ENCODE peak calls at places on chromosome 21, in seven cellular contexts. One of them, this sample, is unnamed.

GRCh38 chr21:20971296-20971921 is 26.8 kb upstream of the NCAM2 start:
- DNase-seq in left colon: peak; percentile 45
- DNase-seq in ureter: no peak
- DNase-seq in H54: peak; percentile 29
- DNase-seq in uterus: no peak
- DNase-seq in NCI-H510A treated with DMSO at 0.1 percent for 48 hours: peak; percentile 66
- DNase-seq in T-helper 1 cell: no peak
- DNase-seq in this sample: no peak

GRCh38 chr21:35562876-35563275 is 497.4 kb downstream of the SETD4 start:
- DNase-seq in left colon: no peak
- DNase-seq in ureter: no peak
- DNase-seq in H54: no peak
- DNase-seq in uterus: no peak
- DNase-seq in NCI-H510A treated with DMSO at 0.1 percent for 48 hours: no peak
- DNase-seq in T-helper 1 cell: no peak
- DNase-seq in this sample: no peak

GRCh38 chr21:15138475-15138874 is 73.7 kb upstream of the NRIP1 start:
- DNase-seq in left colon: peak; percentile 68
- DNase-seq in ureter: no peak
- DNase-seq in H54: no peak
- DNase-seq in uterus: no peak
- DNase-seq in NCI-H510A treated with DMSO at 0.1 percent for 48 hours: peak; percentile 6
- DNase-seq in T-helper 1 cell: no peak
- DNase-seq in this sample: no peak

GRCh38 chr21:35825954-35826353 is 234.4 kb downstream of the SETD4 start:
- DNase-seq in left colon: no peak
- DNase-seq in ureter: no peak
- DNase-seq in H54: no peak
- DNase-seq in uterus: no peak
- DNase-seq in NCI-H510A treated with DMSO at 0.1 percent for 48 hours: no peak
- DNase-seq in T-helper 1 cell: no peak
- DNase-seq in this sample: no peak

GRCh38 chr21:17527240-17527639 is 14.4 kb downstream of the CXADR start:
- DNase-seq in left colon: no peak
- DNase-seq in ureter: no peak
- DNase-seq in H54: no peak
- DNase-seq in uterus: no peak
- DNase-seq in NCI-H510A treated with DMSO at 0.1 percent for 48 hours: no peak
- DNase-seq in T-helper 1 cell: no peak
- DNase-seq in this sample: no peak

GRCh38 chr21:35819134-35819533 is 241.2 kb downstream of the SETD4 start:
- DNase-seq in left colon: no peak
- DNase-seq in ureter: no peak
- DNase-seq in H54: no peak
- DNase-seq in uterus: no peak
- DNase-seq in NCI-H510A treated with DMSO at 0.1 percent for 48 hours: no peak
- DNase-seq in T-helper 1 cell: no peak
- DNase-seq in this sample: no peak

GRCh38 chr21:43268086-43268803 is 99.4 kb downstream of the CRYAA start:
- DNase-seq in left colon: no peak
- DNase-seq in ureter: no peak
- DNase-seq in H54: no peak
- DNase-seq in uterus: no peak
- DNase-seq in NCI-H510A treated with DMSO at 0.1 percent for 48 hours: no peak
- DNase-seq in T-helper 1 cell: no peak
- DNase-seq in this sample: no peak

GRCh38 chr21:24118738-24119470 is 1488.4 kb downstream of the MRPL39 start:
- DNase-seq in left colon: no peak
- DNase-seq in ureter: no peak
- DNase-seq in H54: no peak
- DNase-seq in uterus: no peak
- DNase-seq in NCI-H510A treated with DMSO at 0.1 percent for 48 hours: no peak
- DNase-seq in T-helper 1 cell: no peak
- DNase-seq in this sample: no peak

GRCh38 chr21:30116474-30116873 is 50.1 kb downstream of the CLDN17 start:
- DNase-seq in left colon: no peak
- DNase-seq in ureter: no peak
- DNase-seq in H54: no peak
- DNase-seq in uterus: no peak
- DNase-seq in NCI-H510A treated with DMSO at 0.1 percent for 48 hours: no peak
- DNase-seq in T-helper 1 cell: no peak
- DNase-seq in this sample: no peak

GRCh38 chr21:45834821-45835293 is 146.7 kb upstream of the COL6A1 start:
- DNase-seq in left colon: no peak
- DNase-seq in ureter: no peak
- DNase-seq in H54: no peak
- DNase-seq in uterus: no peak
- DNase-seq in NCI-H510A treated with DMSO at 0.1 percent for 48 hours: no peak
- DNase-seq in T-helper 1 cell: no peak
- DNase-seq in this sample: no peak

GRCh38 chr21:40120944-40121575 is 253.8 kb downstream of the PCP4 start:
- DNase-seq in left colon: no peak
- DNase-seq in ureter: no peak
- DNase-seq in H54: no peak
- DNase-seq in uterus: no peak
- DNase-seq in NCI-H510A treated with DMSO at 0.1 percent for 48 hours: peak; percentile 52
- DNase-seq in T-helper 1 cell: no peak
- DNase-seq in this sample: no peak

GRCh38 chr21:42398130-42398394 is 2.2 kb upstream of the TMPRSS3 start:
- DNase-seq in left colon: no peak
- DNase-seq in ureter: no peak
- DNase-seq in H54: no peak
- DNase-seq in uterus: no peak
- DNase-seq in NCI-H510A treated with DMSO at 0.1 percent for 48 hours: no peak
- DNase-seq in T-helper 1 cell: no peak
- DNase-seq in this sample: no peak

GRCh38 chr21:46082638-46083270 is 15.2 kb upstream of the COL6A2 start:
- DNase-seq in left colon: no peak
- DNase-seq in ureter: no peak
- DNase-seq in H54: no peak
- DNase-seq in uterus: peak; percentile 27
- DNase-seq in NCI-H510A treated with DMSO at 0.1 percent for 48 hours: no peak
- DNase-seq in T-helper 1 cell: no peak
- DNase-seq in this sample: peak; percentile 68

GRCh38 chr21:25449950-25450349 is 157.3 kb downstream of the MRPL39 start:
- DNase-seq in left colon: no peak
- DNase-seq in ureter: no peak
- DNase-seq in H54: no peak
- DNase-seq in uterus: no peak
- DNase-seq in NCI-H510A treated with DMSO at 0.1 percent for 48 hours: no peak
- DNase-seq in T-helper 1 cell: no peak
- DNase-seq in this sample: no peak

GRCh38 chr21:45010096-45010495 is 64.3 kb upstream of the ADARB1 start:
- DNase-seq in left colon: no peak
- DNase-seq in ureter: no peak
- DNase-seq in H54: no peak
- DNase-seq in uterus: no peak
- DNase-seq in NCI-H510A treated with DMSO at 0.1 percent for 48 hours: no peak
- DNase-seq in T-helper 1 cell: no peak
- DNase-seq in this sample: no peak

GRCh38 chr21:30689822-30690221 is 28.8 kb downstream of the KRTAP21-3 start:
- DNase-seq in left colon: no peak
- DNase-seq in ureter: no peak
- DNase-seq in H54: no peak
- DNase-seq in uterus: no peak
- DNase-seq in NCI-H510A treated with DMSO at 0.1 percent for 48 hours: no peak
- DNase-seq in T-helper 1 cell: no peak
- DNase-seq in this sample: no peak

GRCh38 chr21:27043377-27043776 is 76.5 kb upstream of the ADAMTS5 start:
- DNase-seq in left colon: no peak
- DNase-seq in ureter: no peak
- DNase-seq in H54: no peak
- DNase-seq in uterus: no peak
- DNase-seq in NCI-H510A treated with DMSO at 0.1 percent for 48 hours: no peak
- DNase-seq in T-helper 1 cell: no peak
- DNase-seq in this sample: no peak

GRCh38 chr21:34635307-34635706 is 20.4 kb upstream of the RCAN1 start:
- DNase-seq in left colon: no peak
- DNase-seq in ureter: no peak
- DNase-seq in H54: no peak
- DNase-seq in uterus: no peak
- DNase-seq in NCI-H510A treated with DMSO at 0.1 percent for 48 hours: no peak
- DNase-seq in T-helper 1 cell: no peak
- DNase-seq in this sample: no peak

GRCh38 chr21:42434884-42435283 is 31.2 kb downstream of the UBASH3A start:
- DNase-seq in left colon: no peak
- DNase-seq in ureter: no peak
- DNase-seq in H54: no peak
- DNase-seq in uterus: no peak
- DNase-seq in NCI-H510A treated with DMSO at 0.1 percent for 48 hours: no peak
- DNase-seq in T-helper 1 cell: no peak
- DNase-seq in this sample: no peak

GRCh38 chr21:16911166-16911607 is 601.7 kb upstream of the CXADR start:
- DNase-seq in left colon: no peak
- DNase-seq in ureter: no peak
- DNase-seq in H54: no peak
- DNase-seq in uterus: no peak
- DNase-seq in NCI-H510A treated with DMSO at 0.1 percent for 48 hours: no peak
- DNase-seq in T-helper 1 cell: no peak
- DNase-seq in this sample: no peak

GRCh38 chr21:43325036-43325435 is 101.9 kb downstream of the SIK1 start:
- DNase-seq in left colon: no peak
- DNase-seq in ureter: no peak
- DNase-seq in H54: no peak
- DNase-seq in uterus: no peak
- DNase-seq in NCI-H510A treated with DMSO at 0.1 percent for 48 hours: no peak
- DNase-seq in T-helper 1 cell: no peak
- DNase-seq in this sample: no peak

GRCh38 chr21:46171585-46171984 is 12.7 kb downstream of the SPATC1L start:
- DNase-seq in left colon: no peak
- DNase-seq in ureter: no peak
- DNase-seq in H54: no peak
- DNase-seq in uterus: peak; percentile 18
- DNase-seq in NCI-H510A treated with DMSO at 0.1 percent for 48 hours: no peak
- DNase-seq in T-helper 1 cell: no peak
- DNase-seq in this sample: peak; percentile 8

GRCh38 chr21:36792505-36792967 is 93.6 kb downstream of the SIM2 start:
- DNase-seq in left colon: no peak
- DNase-seq in ureter: no peak
- DNase-seq in H54: peak; percentile 65
- DNase-seq in uterus: no peak
- DNase-seq in NCI-H510A treated with DMSO at 0.1 percent for 48 hours: peak; percentile 54
- DNase-seq in T-helper 1 cell: no peak
- DNase-seq in this sample: no peak

GRCh38 chr21:38376693-38377092 is 119.9 kb downstream of the KCNJ15 start:
- DNase-seq in left colon: no peak
- DNase-seq in ureter: no peak
- DNase-seq in H54: no peak
- DNase-seq in uterus: peak; percentile 23
- DNase-seq in NCI-H510A treated with DMSO at 0.1 percent for 48 hours: no peak
- DNase-seq in T-helper 1 cell: no peak
- DNase-seq in this sample: peak; percentile 48

GRCh38 chr21:36236052-36236730 is 79.6 kb downstream of the DOP1B start:
- DNase-seq in left colon: no peak
- DNase-seq in ureter: no peak
- DNase-seq in H54: no peak
- DNase-seq in uterus: no peak
- DNase-seq in NCI-H510A treated with DMSO at 0.1 percent for 48 hours: no peak
- DNase-seq in T-helper 1 cell: no peak
- DNase-seq in this sample: no peak

GRCh38 chr21:30990514-30991304 is 47.6 kb downstream of the KRTAP19-8 start:
- DNase-seq in left colon: no peak
- DNase-seq in ureter: no peak
- DNase-seq in H54: no peak
- DNase-seq in uterus: no peak
- DNase-seq in NCI-H510A treated with DMSO at 0.1 percent for 48 hours: no peak
- DNase-seq in T-helper 1 cell: no peak
- DNase-seq in this sample: no peak

GRCh38 chr21:43645414-43645891 is 13.8 kb downstream of the HSF2BP start:
- DNase-seq in left colon: peak; percentile 56
- DNase-seq in ureter: peak; percentile 63
- DNase-seq in H54: no peak
- DNase-seq in uterus: peak; percentile 57
- DNase-seq in NCI-H510A treated with DMSO at 0.1 percent for 48 hours: peak; percentile 64
- DNase-seq in T-helper 1 cell: no peak
- DNase-seq in this sample: no peak

GRCh38 chr21:38340131-38340530 is 83.3 kb downstream of the KCNJ15 start:
- DNase-seq in left colon: no peak
- DNase-seq in ureter: no peak
- DNase-seq in H54: no peak
- DNase-seq in uterus: no peak
- DNase-seq in NCI-H510A treated with DMSO at 0.1 percent for 48 hours: no peak
- DNase-seq in T-helper 1 cell: no peak
- DNase-seq in this sample: no peak

This sample was measured in osteocyte.